ENCODE peak calls at places on chromosome 10, in four cellular contexts. E, Q, Y and R are unnamed samples.
A peak's percentile ranks its signal among the peaks of the same experiment; 100 is the strongest.

GRCh38 chr10:109899578-109900355 is 23.5 kb downstream of the XPNPEP1 start:
- DNase-seq in Q (no peak), Y (no peak), E (no peak), R (peak; percentile 51)

GRCh38 chr10:33773895-33774480 is 439.5 kb upstream of the NRP1 start:
- DNase-seq in Y (no peak), E (no peak), Q (peak; percentile 20), R (no peak)

GRCh38 chr10:88538038-88538437 is 45.1 kb downstream of the RNLS start:
- DNase-seq in Q (no peak), Y (no peak), E (no peak), R (peak; percentile 76)

GRCh38 chr10:95263864-95264226 is 27.0 kb downstream of the PDLIM1 start:
- DNase-seq in E (no peak), Q (no peak), Y (no peak), R (no peak)

GRCh38 chr10:107553470-107553869 is 389.0 kb upstream of the SORCS1 start:
- DNase-seq in E (peak; percentile 37), Q (no peak), Y (no peak), R (peak; percentile 7)

GRCh38 chr10:125022671-125023070 is 80.7 kb downstream of the ZRANB1 start:
- DNase-seq in Y (no peak), E (no peak), Q (no peak), R (no peak)

GRCh38 chr10:123678376-123678775 is 12.2 kb downstream of the GPR26 start:
- DNase-seq in Y (no peak), Q (no peak), E (no peak), R (no peak)

GRCh38 chr10:93719901-93720300 is 17.5 kb upstream of the FRA10AC1 start:
- DNase-seq in E (no peak), Y (no peak), Q (no peak), R (no peak)

GRCh38 chr10:77574436-77574835 is 63.2 kb downstream of the KCNMA1 start:
- DNase-seq in Q (peak; percentile 30), E (no peak), Y (no peak), R (no peak)

GRCh38 chr10:103663802-103664201 is 170.3 kb downstream of the NEURL1 start:
- DNase-seq in E (no peak), Q (no peak), Y (no peak), R (no peak)

GRCh38 chr10:79407397-79407796 is 38.0 kb downstream of the ZCCHC24 start:
- DNase-seq in Y (no peak), Q (no peak), E (no peak), R (no peak)

GRCh38 chr10:30587522-30588031 is 42.0 kb downstream of the LYZL2 start:
- DNase-seq in E (peak; percentile 79), Q (no peak), Y (no peak), R (no peak)

GRCh38 chr10:113329121-113329596 is 223.7 kb upstream of the HABP2 start:
- DNase-seq in Q (no peak), E (no peak), Y (no peak), R (peak; percentile 62)

GRCh38 chr10:126022841-126023240 is 126.5 kb downstream of the FANK1 start:
- DNase-seq in E (no peak), Y (no peak), Q (no peak), R (no peak)

GRCh38 chr10:59905735-59906416 is 480 bp downstream of the CCDC6 start:
- DNase-seq in Y (no peak), E (no peak), Q (peak; percentile 55), R (no peak)

GRCh38 chr10:122267849-122268737 is 3.0 kb upstream of the BTBD16 start:
- DNase-seq in E (no peak), Y (no peak), Q (peak; percentile 75), R (peak; percentile 25)

GRCh38 chr10:58952747-58953466 is 223.5 kb upstream of the PHYHIPL start:
- DNase-seq in Y (no peak), Q (peak; percentile 43), E (peak; percentile 19), R (peak; percentile 42)

GRCh38 chr10:124611738-124612137 is 132.4 kb downstream of the FAM53B start:
- DNase-seq in Q (no peak), E (no peak), Y (no peak), R (no peak)

GRCh38 chr10:75544381-75544780 is 113.0 kb downstream of the LRMDA start:
- DNase-seq in Y (no peak), E (no peak), Q (no peak), R (no peak)

GRCh38 chr10:102752266-102752930 is 8.7 kb downstream of the WBP1L start:
- DNase-seq in E (no peak), Q (no peak), Y (no peak), R (peak; percentile 83)

GRCh38 chr10:111299037-111299436 is 222.2 kb downstream of the ADRA2A start:
- DNase-seq in Y (no peak), Q (no peak), E (no peak), R (no peak)

GRCh38 chr10:585502-585901 is 104.0 kb downstream of the DIP2C start:
- DNase-seq in Y (no peak), E (no peak), Q (peak; percentile 22), R (no peak)

GRCh38 chr10:104090597-104090996 is 4.9 kb upstream of the COL17A1 start:
- DNase-seq in Y (no peak), Q (no peak), E (no peak), R (peak; percentile 16)

GRCh38 chr10:22714524-22715289 is at the start of gene PIP4K2A:
- DNase-seq in Q (peak; percentile 91), E (no peak), Y (no peak), R (peak; percentile 67)

GRCh38 chr10:126124923-126125322 is 228.6 kb downstream of the FANK1 start:
- DNase-seq in Y (no peak), E (no peak), Q (no peak), R (peak; percentile 20)

GRCh38 chr10:99873846-99874245 is 91.4 kb downstream of the ABCC2 start:
- DNase-seq in Y (no peak), Q (no peak), E (no peak), R (no peak)
- TF ChIP-seq CHD1 in Y (no peak), Q (no peak), E (no peak), R (no peak)

DNA sequence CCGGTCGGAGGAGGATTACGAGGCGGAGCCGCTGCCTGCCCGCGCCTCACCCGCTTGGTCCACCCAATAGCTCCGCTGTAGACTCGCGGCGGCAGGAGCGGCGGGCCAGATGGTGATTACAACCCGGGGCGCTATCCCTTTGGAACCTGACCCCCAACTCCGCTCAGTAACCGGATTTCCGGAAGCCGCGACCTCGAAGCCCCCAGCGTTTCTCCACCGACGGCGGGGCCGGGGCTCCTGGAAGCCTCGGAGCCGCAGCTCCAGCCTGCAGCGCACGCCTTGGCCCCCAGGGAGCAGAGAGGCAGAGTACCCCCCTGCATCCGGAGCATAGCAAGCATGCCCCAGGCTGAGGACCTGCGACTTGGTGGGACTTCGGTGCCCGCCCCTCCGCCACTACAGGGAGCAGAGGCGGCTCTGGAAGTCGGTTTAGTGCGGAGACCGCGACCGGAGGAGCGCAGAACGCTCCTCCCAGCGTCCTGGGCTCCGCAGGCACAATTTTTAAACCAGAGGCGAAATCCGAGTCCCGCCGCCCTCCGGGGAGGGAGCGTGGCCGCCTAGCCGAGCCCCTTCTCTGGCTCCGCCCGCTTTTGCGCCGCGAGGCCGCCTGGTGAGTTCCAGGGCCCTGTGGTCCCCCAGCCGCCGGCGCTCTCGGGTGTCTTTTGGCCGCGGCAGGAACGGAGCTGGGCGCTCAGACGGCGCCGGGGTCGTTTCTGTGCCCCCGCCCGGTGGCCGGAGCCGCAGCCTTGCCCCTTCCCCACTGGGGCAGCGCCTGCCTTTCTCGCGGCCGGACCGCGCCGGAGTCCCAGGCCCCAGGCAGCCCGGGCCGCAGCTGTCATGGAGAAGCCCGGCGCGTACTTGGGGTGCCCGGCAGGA is 28.2 kb upstream of the BMS1 start:
- DNase-seq in Y (no peak), E (no peak), Q (peak; percentile 43), R (no peak)
- TF ChIP-seq RFX5 in Y (no peak), E (no peak), Q (no peak), R (no peak)

DNA sequence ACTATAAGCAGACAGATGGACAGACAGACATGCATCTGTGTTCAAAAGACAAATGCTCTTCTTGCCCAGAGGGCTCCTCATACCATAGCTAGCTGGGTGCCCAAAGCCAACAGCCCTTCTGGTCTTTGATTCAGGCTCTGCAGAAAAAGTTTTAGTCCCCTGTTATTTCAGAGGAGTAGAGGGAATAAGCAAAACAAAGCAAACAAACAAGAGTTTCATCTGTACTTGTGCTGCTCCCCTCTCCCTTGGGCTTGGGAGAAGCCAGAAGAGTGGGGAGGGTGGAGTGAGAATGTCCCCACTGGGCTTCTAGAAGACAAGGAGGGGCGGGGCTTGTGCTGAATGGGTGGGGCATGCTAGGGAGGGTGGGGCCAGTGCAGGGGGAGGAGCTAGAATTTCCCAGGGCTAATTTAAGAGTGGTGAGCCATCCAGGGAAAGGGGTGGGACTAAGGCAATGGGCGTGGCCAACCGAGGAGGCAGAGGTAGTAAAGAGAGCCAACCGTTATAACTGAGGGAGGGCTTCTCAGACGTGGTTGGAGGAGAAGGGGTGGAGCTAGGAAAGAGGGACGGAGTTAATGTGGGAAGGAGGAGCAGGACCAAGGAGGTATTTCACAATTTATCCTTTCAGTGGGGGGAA is 101.2 kb upstream of the MGMT start:
- DNase-seq in Q (peak; percentile 79), E (no peak), Y (no peak), R (no peak)
- TF ChIP-seq CHD1 in Q (no peak), E (no peak), Y (no peak), R (no peak)

GRCh38 chr10:131072651-131073468 is 238.7 kb downstream of the TCERG1L start:
- DNase-seq in E (no peak), Y (no peak), Q (no peak), R (no peak)

GRCh38 chr10:131075218-131075770 is 236.2 kb downstream of the TCERG1L start:
- DNase-seq in Q (no peak), Y (no peak), E (no peak), R (no peak)

GRCh38 chr10:131073469-131074060 is 238.0 kb downstream of the TCERG1L start:
- DNase-seq in Y (no peak), E (no peak), Q (no peak), R (no peak)

GRCh38 chr10:131076341-131076740 is 235.2 kb downstream of the TCERG1L start:
- DNase-seq in Y (no peak), E (no peak), Q (no peak), R (no peak)

DNA sequence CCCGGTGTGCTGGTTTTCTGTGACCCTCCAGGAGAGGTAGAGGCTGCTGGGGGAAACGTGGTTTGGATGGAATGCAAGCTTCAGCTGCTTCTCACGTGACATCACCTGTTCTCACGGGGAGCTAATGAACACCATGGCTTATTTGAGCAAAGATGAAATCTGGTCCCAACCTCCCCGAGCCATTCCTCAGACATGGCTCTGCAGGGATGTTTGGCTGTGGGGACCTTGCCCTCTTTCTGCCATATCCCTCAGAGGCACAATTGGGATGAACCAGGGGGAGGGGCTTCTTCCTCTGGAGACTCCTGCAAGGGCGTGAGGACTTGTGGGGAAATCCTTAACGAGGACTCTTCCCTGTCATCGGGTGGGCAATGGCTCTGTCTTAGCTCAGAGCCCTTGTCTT is 236.8 kb downstream of the TCERG1L start:
- DNase-seq in E (no peak), Q (no peak), Y (no peak), R (no peak)
- TF ChIP-seq RFX5 in E (no peak), Q (no peak), Y (no peak), R (no peak)

GRCh38 chr10:128567561-128567960 is 441.3 kb upstream of the MKI67 start:
- DNase-seq in Y (no peak), E (no peak), Q (no peak), R (no peak)
- TF ChIP-seq CHD1 in Y (no peak), E (no peak), Q (no peak), R (no peak)

DNA sequence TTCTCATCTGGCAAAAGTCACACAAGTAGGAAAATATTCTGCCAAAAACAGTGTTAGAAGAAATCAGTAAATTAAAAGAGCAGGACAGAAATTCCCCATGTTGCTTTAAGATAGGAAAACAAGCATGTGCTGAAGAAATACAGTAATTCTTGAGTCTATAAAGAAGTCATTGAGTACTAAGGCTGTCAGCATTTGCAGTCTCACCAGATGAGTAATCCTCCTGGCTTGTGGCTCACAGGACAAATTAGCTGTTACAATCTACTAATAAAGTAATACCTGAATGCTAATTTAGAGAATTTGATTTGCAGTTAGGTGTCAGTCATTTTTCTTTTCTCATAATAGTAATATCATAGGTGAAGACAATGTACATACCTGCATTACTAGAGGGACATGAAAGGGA is 1158.9 kb upstream of the CELF2 start:
- DNase-seq in Q (no peak), E (no peak), Y (no peak), R (peak; percentile 11)
- TF ChIP-seq RFX5 in Q (no peak), E (no peak), Y (no peak), R (no peak)

GRCh38 chr10:97974108-97974507 is 56.3 kb downstream of the CRTAC1 start:
- DNase-seq in Y (no peak), Q (no peak), E (no peak), R (no peak)
- TF ChIP-seq CHD1 in Y (no peak), Q (no peak), E (no peak), R (no peak)